ENCODE peak calls at places on chromosomes 1 and 21, in seven cellular contexts. G, P, M, F, R, S and D are unnamed samples.

GRCh38 chr21:35084869-35085268 is 35.8 kb upstream of the RUNX1 start:
- DNase-seq in R (no peak), G (peak), M (no peak), F (peak), S (no peak), P (no peak), D (peak)

GRCh38 chr1:147389532-147390184 is 147.2 kb downstream of the CHD1L start:
- DNase-seq in P (peak), M (no peak), S (no peak), F (peak), R (no peak), G (peak), D (peak)

GRCh38 chr21:42518216-42518615 is 4.6 kb downstream of the SLC37A1 start:
- DNase-seq in M (peak), S (no peak), F (no peak), G (peak), R (no peak), P (no peak), D (peak)

GRCh38 chr1:152185544-152186391 is 26.7 kb upstream of the RPTN start:
- DNase-seq in S (no peak), P (peak), R (no peak), M (peak), G (peak), F (peak), D (peak)

GRCh38 chr1:44609412-44609767 is 64.9 kb downstream of the TMEM53 start:
- DNase-seq in F (no peak), M (peak), G (peak), P (peak), S (no peak), R (no peak), D (peak)

GRCh38 chr21:21210552-21210951 is 212.3 kb downstream of the NCAM2 start:
- DNase-seq in R (no peak), F (no peak), P (no peak), S (no peak), G (no peak), M (peak), D (no peak)

GRCh38 chr1:245434285-245434684 is 279.5 kb downstream of the KIF26B start:
- DNase-seq in M (no peak), G (no peak), R (no peak), S (no peak), P (no peak), F (no peak), D (no peak)

GRCh38 chr1:164605254-164606091 is 46.5 kb downstream of the PBX1 start:
- DNase-seq in S (no peak), R (no peak), M (no peak), G (no peak), P (no peak), F (no peak), D (no peak)

GRCh38 chr1:241225741-241226140 is 131.3 kb downstream of the RGS7 start:
- DNase-seq in F (no peak), S (no peak), G (no peak), P (peak), R (no peak), M (no peak), D (no peak)

GRCh38 chr1:205275133-205275532 is 46.4 kb downstream of the NUAK2 start:
- DNase-seq in M (no peak), R (no peak), G (no peak), S (peak), F (no peak), P (peak), D (no peak)

GRCh38 chr1:198183605-198184004 is 26.8 kb downstream of the NEK7 start:
- DNase-seq in M (no peak), S (no peak), R (no peak), G (no peak), P (no peak), F (no peak), D (no peak)

GRCh38 chr1:185654199-185654951 is 79.8 kb upstream of the HMCN1 start:
- DNase-seq in M (no peak), F (no peak), S (no peak), P (no peak), R (no peak), G (peak), D (no peak)

GRCh38 chr1:210445485-210445884 is 116.8 kb downstream of the HHAT start:
- DNase-seq in F (no peak), P (no peak), R (no peak), M (no peak), G (peak), S (no peak), D (no peak)

GRCh38 chr21:42156690-42157605 is 62.0 kb upstream of the ABCG1 start:
- DNase-seq in G (peak), P (no peak), S (no peak), M (peak), F (no peak), R (peak), D (no peak)

GRCh38 chr1:160095382-160096105 is 2.9 kb downstream of the IGSF8 start:
- DNase-seq in G (no peak), R (peak), M (no peak), P (no peak), S (no peak), F (no peak), D (no peak)

GRCh38 chr1:111743679-111744101 is 4.5 kb upstream of the INKA2 start:
- DNase-seq in M (peak), G (no peak), R (no peak), P (no peak), S (peak), F (no peak), D (no peak)

GRCh38 chr1:185532853-185533252 is 201.3 kb upstream of the HMCN1 start:
- DNase-seq in R (no peak), G (no peak), P (no peak), M (no peak), S (no peak), F (no peak), D (no peak)

GRCh38 chr21:38953516-38953915 is 147.8 kb downstream of the ETS2 start:
- DNase-seq in P (no peak), S (no peak), G (no peak), F (no peak), M (no peak), R (no peak), D (no peak)

GRCh38 chr1:20080441-20081330 is 10.7 kb downstream of the PLA2G5 start:
- DNase-seq in F (no peak), G (no peak), R (no peak), P (peak), S (no peak), M (no peak), D (no peak)

GRCh38 chr1:29121516-29121937 is 2.2 kb downstream of the TMEM200B start:
- DNase-seq in G (no peak), F (no peak), S (no peak), P (no peak), M (no peak), R (no peak), D (peak)
- TF ChIP-seq CTCF in G (no peak), F (no peak), S (peak), P (peak), M (peak), R (no peak), D (no peak)

GRCh38 chr1:26996024-26996423 is 2.5 kb downstream of the TRNP1 start:
- DNase-seq in P (no peak), R (no peak), M (no peak), F (no peak), S (no peak), G (peak), D (no peak)
- H3K4me3 ChIP-seq in P (no peak), R (no peak), M (no peak), F (peak), S (no peak), G (peak), D (peak)

GRCh38 chr1:216119600-216119999 is 303.6 kb downstream of the USH2A start:
- DNase-seq in F (peak), P (peak), S (no peak), R (no peak), M (no peak), G (peak), D (peak)
- TF ChIP-seq CTCF in F (peak), P (no peak), S (no peak), R (peak), M (no peak), G (peak), D (peak)

GRCh38 chr21:44005071-44005470 is 7.0 kb upstream of the TRAPPC10 start:
- DNase-seq in R (no peak), M (no peak), P (no peak), F (no peak), S (peak), G (no peak), D (no peak)

GRCh38 chr21:44003307-44003966 is 8.7 kb upstream of the TRAPPC10 start:
- DNase-seq in F (no peak), S (peak), R (no peak), G (no peak), P (no peak), M (no peak), D (no peak)

GRCh38 chr21:43997766-43998742 is 14.1 kb upstream of the TRAPPC10 start:
- DNase-seq in S (peak), F (no peak), M (no peak), G (peak), P (no peak), R (no peak), D (no peak)

GRCh38 chr21:44002511-44002910 is 9.6 kb upstream of the TRAPPC10 start:
- DNase-seq in G (no peak), M (no peak), R (no peak), F (no peak), S (peak), P (no peak), D (no peak)

DNA sequence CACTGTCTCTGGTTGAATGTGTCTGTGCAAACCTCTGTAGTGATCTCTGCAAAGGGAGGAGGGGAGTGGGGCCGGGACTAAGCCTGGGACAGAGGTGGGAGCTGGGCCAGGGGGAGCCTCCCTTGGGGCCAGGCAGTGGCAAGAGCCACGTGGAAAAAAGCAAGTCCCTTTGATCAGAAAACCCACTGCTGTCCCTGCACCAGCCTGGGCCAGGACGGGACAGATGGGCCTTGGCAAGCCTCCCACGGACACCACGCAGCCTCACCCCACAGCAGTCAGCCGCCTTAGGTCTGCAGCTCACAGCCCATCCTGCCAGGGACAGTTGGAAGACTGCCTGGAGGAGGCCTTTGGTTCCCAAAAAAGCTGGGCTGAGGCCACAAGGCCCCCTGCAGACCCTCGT is 11.7 kb upstream of the TRAPPC10 start:
- DNase-seq in P (no peak), R (peak), M (no peak), G (no peak), F (no peak), S (peak), D (no peak)
- H3K4me3 ChIP-seq in P (no peak), R (no peak), M (no peak), G (no peak), F (no peak), S (no peak), D (no peak)

DNA sequence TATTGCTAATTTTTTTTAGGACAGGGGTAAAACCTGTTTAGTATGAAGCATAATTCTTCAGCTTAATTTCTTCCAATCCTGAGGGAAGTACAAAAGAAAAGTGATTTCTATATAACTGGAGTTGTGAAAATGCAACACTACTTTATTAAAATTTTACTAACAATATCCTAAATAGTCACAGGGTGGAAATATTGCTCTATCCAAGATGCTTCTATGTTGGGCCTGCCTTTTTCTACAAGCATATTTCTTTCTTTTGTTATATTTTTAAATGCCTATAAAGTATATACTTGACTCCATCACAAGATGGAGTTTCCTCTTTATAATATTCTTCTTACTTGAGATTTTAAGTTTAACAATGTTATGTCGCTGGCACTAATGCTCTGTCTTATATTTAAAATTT is 37.9 kb downstream of the DTL start:
- DNase-seq in S (no peak), M (no peak), P (no peak), R (no peak), G (no peak), F (no peak), D (no peak)
- TF ChIP-seq CTCF in S (no peak), M (no peak), P (no peak), R (no peak), G (no peak), F (no peak), D (no peak)